ENCODE peak calls at places on chromosomes 11 and 22, in ten cellular contexts. O is HFF-Myc; I is left lung; U is Right ventricle myocardium superior; B is mucosa of gallbladder; G is HFFc6; W is stimulated activated CD8-positive, alpha-beta memory T cell treated with anti-CD3 and anti-CD28 coated beads, Interleukin-4, amount 100 ng/mL, for 4 hours; H is DMS53; Y is T-helper 1 cell; L is adipocyte. R is an unnamed sample.
A peak's percentile ranks its signal among the peaks of the same experiment; 100 is the strongest.

GRCh38 chr11:12123177-12123576 is 12.8 kb downstream of the MICAL2 start:
- DNase-seq in O (no peak), I (no peak), U (no peak), B (no peak), G (peak; percentile 51), W (no peak), H (no peak), Y (no peak), L (peak; percentile 75), R (no peak)

GRCh38 chr11:3165152-3165705 is at the start of gene OSBPL5:
- DNase-seq in O (no peak), I (peak; percentile 77), U (peak; percentile 88), B (peak; percentile 68), G (peak; percentile 40), W (no peak), H (peak; percentile 75), Y (no peak), L (peak; percentile 89), R (peak; percentile 41)

GRCh38 chr11:17188675-17189074 is 19.1 kb downstream of the PIK3C2A start:
- DNase-seq in O (no peak), I (no peak), U (no peak), B (no peak), G (no peak), W (no peak), H (no peak), Y (no peak), L (no peak), R (no peak)

GRCh38 chr11:65558785-65559509 is 788 bp upstream of the LTBP3 start:
- DNase-seq in O (no peak), I (no peak), U (peak; percentile 88), B (peak; percentile 41), G (no peak), W (no peak), H (no peak), Y (peak; percentile 10), L (peak; percentile 65), R (no peak)

GRCh38 chr11:85948884-85949283 is 93.7 kb downstream of the CCDC83 start:
- DNase-seq in O (no peak), I (no peak), U (no peak), B (no peak), G (no peak), W (no peak), H (no peak), Y (no peak), L (no peak), R (no peak)

GRCh38 chr11:111327908-111328624 is 29.7 kb downstream of the POU2AF3 start:
- DNase-seq in O (no peak), I (peak; percentile 86), U (peak; percentile 75), B (peak; percentile 54), G (no peak), W (no peak), H (peak; percentile 80), Y (no peak), L (no peak), R (no peak)

GRCh38 chr11:34792143-34792542 is 124.0 kb downstream of the APIP start:
- DNase-seq in O (no peak), I (no peak), U (no peak), B (no peak), G (no peak), W (no peak), H (no peak), Y (no peak), L (peak; percentile 7), R (no peak)

GRCh38 chr11:133894956-133895549 is 49.7 kb upstream of the SPATA19 start:
- DNase-seq in O (no peak), I (no peak), U (no peak), B (no peak), G (no peak), W (no peak), H (no peak), Y (no peak), L (peak; percentile 12), R (no peak)

GRCh38 chr11:127052420-127052819 is 51.9 kb upstream of the KIRREL3 start:
- DNase-seq in O (no peak), I (no peak), U (no peak), B (no peak), G (no peak), W (no peak), H (no peak), Y (no peak), L (no peak), R (no peak)

GRCh38 chr22:19942071-19942885 is 660 bp upstream of the TXNRD2 start:
- DNase-seq in O (no peak), I (no peak), U (peak; percentile 57), B (no peak), G (peak; percentile 66), W (no peak), H (no peak), Y (no peak), L (peak; percentile 83), R (no peak)